ENCODE peak calls at places on chromosome 14, in ten cellular contexts. F, H, J, W, E, D, U, O, A and Y are unnamed samples.

GRCh38 chr14:88305923-88306322 is 17.1 kb downstream of the KCNK10 start:
- DNase-seq in A (no peak), O (no peak), W (no peak), H (no peak), U (no peak), J (no peak), D (no peak), E (no peak), F (no peak), Y (no peak)

GRCh38 chr14:96117101-96117897 is 78.1 kb downstream of the C14orf132 start:
- DNase-seq in J (no peak), W (no peak), O (peak), E (no peak), H (no peak), U (peak), A (no peak), F (no peak), D (no peak), Y (no peak)

GRCh38 chr14:63840981-63841380 is 11.8 kb upstream of the SYNE2 start:
- DNase-seq in A (no peak), D (no peak), F (no peak), E (no peak), H (no peak), J (peak), W (no peak), U (peak), O (no peak), Y (no peak)

GRCh38 chr14:49966304-49966809 is 73.5 kb downstream of the ARF6 start:
- DNase-seq in E (no peak), A (no peak), U (peak), J (no peak), O (peak), W (no peak), H (no peak), F (no peak), D (no peak), Y (no peak)

GRCh38 chr14:61396694-61397093 is 75.3 kb downstream of the PRKCH start:
- DNase-seq in D (no peak), A (no peak), F (no peak), J (no peak), U (no peak), E (no peak), W (no peak), H (no peak), O (no peak), Y (no peak)

GRCh38 chr14:91376547-91377477 is 40.8 kb downstream of the CCDC88C start:
- DNase-seq in A (no peak), J (no peak), D (no peak), U (no peak), F (no peak), E (no peak), W (no peak), O (no peak), H (no peak), Y (no peak)

GRCh38 chr14:99510556-99511139 is 29.4 kb downstream of the CCNK start:
- DNase-seq in H (no peak), U (no peak), A (no peak), E (no peak), J (no peak), W (no peak), F (no peak), O (no peak), D (no peak), Y (no peak)

GRCh38 chr14:75877292-75877691 is 104.5 kb downstream of the TGFB3 start:
- DNase-seq in E (no peak), H (peak), F (no peak), O (peak), A (no peak), U (peak), D (no peak), W (no peak), J (no peak), Y (peak)

GRCh38 chr14:23951590-23952143 is 1.9 kb upstream of the DHRS4 start:
- DNase-seq in U (no peak), F (no peak), W (no peak), O (no peak), A (no peak), J (no peak), E (no peak), H (no peak), D (no peak), Y (no peak)

GRCh38 chr14:95545769-95546168 is 10.9 kb downstream of the GLRX5 start:
- DNase-seq in W (no peak), J (no peak), U (peak), A (peak), H (peak), E (peak), F (no peak), O (peak), D (no peak), Y (peak)

GRCh38 chr14:61514006-61514830 is 181.1 kb upstream of the HIF1A start:
- DNase-seq in A (no peak), D (no peak), H (no peak), U (peak), E (no peak), J (no peak), F (no peak), O (no peak), W (no peak), Y (peak)

GRCh38 chr14:68549057-68549421 is 243.8 kb downstream of the ZFP36L1 start:
- DNase-seq in D (no peak), A (no peak), H (peak), O (peak), E (no peak), U (peak), J (no peak), W (no peak), F (no peak), Y (no peak)

GRCh38 chr14:84657866-84658385 is 872.0 kb upstream of the FLRT2 start:
- DNase-seq in A (no peak), E (no peak), J (no peak), O (no peak), U (no peak), F (no peak), W (no peak), D (no peak), H (no peak), Y (no peak)

GRCh38 chr14:103543140-103543539 is 14.1 kb downstream of the TRMT61A start:
- DNase-seq in D (no peak), E (no peak), O (no peak), W (no peak), J (peak), H (no peak), F (no peak), A (no peak), U (no peak), Y (no peak)

GRCh38 chr14:52825085-52825484 is 33.7 kb upstream of the GNPNAT1 start:
- DNase-seq in E (no peak), A (no peak), D (no peak), F (no peak), H (no peak), J (no peak), O (no peak), W (no peak), U (no peak), Y (no peak)

GRCh38 chr14:25833341-25834121 is 764.3 kb downstream of the NOVA1 start:
- DNase-seq in F (no peak), A (no peak), H (no peak), E (no peak), O (peak), U (peak), J (no peak), W (no peak), D (no peak), Y (peak)

GRCh38 chr14:29671034-29671433 is 256.6 kb downstream of the PRKD1 start:
- DNase-seq in D (no peak), H (peak), W (no peak), U (peak), E (no peak), F (no peak), A (no peak), J (no peak), O (no peak), Y (peak)

GRCh38 chr14:71582705-71583104 is 349.5 kb upstream of the RGS6 start:
- DNase-seq in D (no peak), O (peak), J (no peak), E (no peak), A (no peak), W (no peak), H (peak), U (peak), F (no peak), Y (peak)

GRCh38 chr14:67957925-67958324 is 138.3 kb downstream of the RAD51B start:
- DNase-seq in F (no peak), A (no peak), J (no peak), O (no peak), U (no peak), E (no peak), W (no peak), H (no peak), D (no peak), Y (no peak)

GRCh38 chr14:70663707-70664179 is 22.0 kb downstream of the TTC9 start:
- DNase-seq in A (no peak), F (peak), H (no peak), W (no peak), U (no peak), D (no peak), E (no peak), O (peak), J (no peak), Y (no peak)

GRCh38 chr14:60573943-60574496 is 65.1 kb downstream of the SIX6 start:
- DNase-seq in D (no peak), O (peak), A (no peak), W (no peak), E (no peak), F (no peak), H (peak), J (no peak), U (no peak), Y (no peak)

GRCh38 chr14:22872833-22873520 is 1.4 kb downstream of the LRP10 start:
- DNase-seq in W (no peak), A (no peak), H (no peak), D (no peak), O (no peak), J (peak), E (no peak), U (no peak), F (no peak), Y (no peak)

GRCh38 chr14:20198991-20199390 is 8.3 kb downstream of the OR11G2 start:
- DNase-seq in W (no peak), H (no peak), D (no peak), U (no peak), A (no peak), J (no peak), O (no peak), F (no peak), E (no peak), Y (no peak)

GRCh38 chr14:86388216-86388615 is 858.3 kb downstream of the FLRT2 start:
- DNase-seq in J (no peak), O (no peak), A (no peak), U (no peak), F (no peak), E (no peak), H (no peak), D (no peak), W (no peak), Y (no peak)

GRCh38 chr14:63853831-63854293 is 1.1 kb downstream of the SYNE2 start:
- DNase-seq in O (peak), F (peak), U (peak), W (peak), E (no peak), D (peak), J (peak), H (no peak), A (no peak), Y (no peak)

GRCh38 chr14:73491977-73492552 is 1.3 kb downstream of the RIOX1 start:
- DNase-seq in O (no peak), H (no peak), A (no peak), E (no peak), W (no peak), D (no peak), F (no peak), U (no peak), J (no peak), Y (no peak)

GRCh38 chr14:48690349-48690748 is 895.8 kb downstream of the RPS29 start:
- DNase-seq in F (no peak), H (no peak), D (no peak), U (no peak), O (no peak), E (no peak), J (no peak), W (no peak), A (no peak), Y (no peak)
- TF ChIP-seq CTCF in F (no peak), H (no peak), D (no peak), U (no peak), O (no peak), E (no peak), J (no peak), W (no peak), A (no peak), Y (peak)

GRCh38 chr14:64878775-64879634 is 702 bp downstream of the SPTB start:
- DNase-seq in F (peak), A (no peak), H (no peak), D (no peak), O (peak), U (no peak), J (no peak), W (no peak), E (no peak), Y (no peak)
- H3K4me3 ChIP-seq in F (peak), A (peak), H (peak), D (peak), O (no peak), U (no peak), J (peak), W (peak), E (no peak), Y (peak)

GRCh38 chr14:65016461-65016860 is 29.8 kb downstream of the FNTB start:
- DNase-seq in A (no peak), F (no peak), H (no peak), E (no peak), W (no peak), J (no peak), D (no peak), O (no peak), U (no peak), Y (no peak)
- TF ChIP-seq CTCF in A (no peak), F (no peak), H (no peak), E (no peak), W (no peak), J (no peak), D (no peak), O (no peak), U (no peak), Y (no peak)

GRCh38 chr14:77271113-77271710 is at the start of gene NGB:
- DNase-seq in H (no peak), J (no peak), D (no peak), A (no peak), E (no peak), F (no peak), O (no peak), W (no peak), U (no peak), Y (no peak)
- H3K4me3 ChIP-seq in H (no peak), J (no peak), D (no peak), A (no peak), E (no peak), F (no peak), O (no peak), W (peak), U (no peak), Y (no peak)